ENCODE peak calls at places on chromosomes 12 and 14, in seven cellular contexts. One of them, this sample, is unnamed.

GRCh38 chr12:65656904-65657351 is 167.4 kb upstream of the HMGA2 start:
- DNase-seq in RWPE1: peak
- DNase-seq in activated T-cell treated with anti-CD3 and anti-CD28 coated beads, Interleukin-2, amount 50 U/mL, for 1 hour: no peak
- DNase-seq in cardiac fibroblast: peak
- DNase-seq in kidney glomerular epithelial cell: peak
- DNase-seq in neuronal stem cell: no peak
- DNase-seq in T47D: no peak
- DNase-seq in this sample: no peak

GRCh38 chr14:106872619-106873446 is 1346.5 kb downstream of the TMEM121 start:
- DNase-seq in kidney glomerular epithelial cell: peak
- DNase-seq in cardiac fibroblast: peak
- DNase-seq in neuronal stem cell: no peak
- DNase-seq in activated T-cell treated with anti-CD3 and anti-CD28 coated beads, Interleukin-2, amount 50 U/mL, for 1 hour: peak
- DNase-seq in T47D: peak
- DNase-seq in RWPE1: peak
- DNase-seq in this sample: no peak

GRCh38 chr12:32983968-32984367 is 87.4 kb upstream of the PKP2 start:
- DNase-seq in neuronal stem cell: no peak
- DNase-seq in kidney glomerular epithelial cell: no peak
- DNase-seq in T47D: peak
- DNase-seq in activated T-cell treated with anti-CD3 and anti-CD28 coated beads, Interleukin-2, amount 50 U/mL, for 1 hour: no peak
- DNase-seq in cardiac fibroblast: no peak
- DNase-seq in RWPE1: no peak
- DNase-seq in this sample: peak

GRCh38 chr14:50320279-50320678 is 8.2 kb downstream of the DMAC2L start:
- DNase-seq in cardiac fibroblast: peak
- DNase-seq in activated T-cell treated with anti-CD3 and anti-CD28 coated beads, Interleukin-2, amount 50 U/mL, for 1 hour: no peak
- DNase-seq in kidney glomerular epithelial cell: no peak
- DNase-seq in neuronal stem cell: no peak
- DNase-seq in T47D: no peak
- DNase-seq in RWPE1: peak
- DNase-seq in this sample: no peak

GRCh38 chr12:31412292-31412801 is 86.4 kb upstream of the SINHCAF start:
- DNase-seq in cardiac fibroblast: no peak
- DNase-seq in activated T-cell treated with anti-CD3 and anti-CD28 coated beads, Interleukin-2, amount 50 U/mL, for 1 hour: no peak
- DNase-seq in T47D: no peak
- DNase-seq in neuronal stem cell: no peak
- DNase-seq in RWPE1: no peak
- DNase-seq in kidney glomerular epithelial cell: no peak
- DNase-seq in this sample: no peak

GRCh38 chr14:101187816-101188570 is 284.5 kb upstream of the RTL1 start:
- DNase-seq in kidney glomerular epithelial cell: no peak
- DNase-seq in RWPE1: no peak
- DNase-seq in activated T-cell treated with anti-CD3 and anti-CD28 coated beads, Interleukin-2, amount 50 U/mL, for 1 hour: no peak
- DNase-seq in T47D: no peak
- DNase-seq in neuronal stem cell: no peak
- DNase-seq in cardiac fibroblast: no peak
- DNase-seq in this sample: no peak

GRCh38 chr12:64633940-64634337 is 23.6 kb downstream of the RASSF3 start:
- DNase-seq in T47D: peak
- DNase-seq in kidney glomerular epithelial cell: peak
- DNase-seq in activated T-cell treated with anti-CD3 and anti-CD28 coated beads, Interleukin-2, amount 50 U/mL, for 1 hour: peak
- DNase-seq in cardiac fibroblast: peak
- DNase-seq in RWPE1: no peak
- DNase-seq in neuronal stem cell: no peak
- DNase-seq in this sample: no peak

GRCh38 chr12:30019386-30020140 is 235.8 kb upstream of the TMTC1 start:
- DNase-seq in activated T-cell treated with anti-CD3 and anti-CD28 coated beads, Interleukin-2, amount 50 U/mL, for 1 hour: no peak
- DNase-seq in T47D: no peak
- DNase-seq in kidney glomerular epithelial cell: no peak
- DNase-seq in RWPE1: no peak
- DNase-seq in neuronal stem cell: no peak
- DNase-seq in cardiac fibroblast: no peak
- DNase-seq in this sample: no peak

GRCh38 chr14:100649173-100649519 is 61.9 kb upstream of the BEGAIN start:
- DNase-seq in RWPE1: no peak
- DNase-seq in T47D: no peak
- DNase-seq in kidney glomerular epithelial cell: no peak
- DNase-seq in activated T-cell treated with anti-CD3 and anti-CD28 coated beads, Interleukin-2, amount 50 U/mL, for 1 hour: no peak
- DNase-seq in cardiac fibroblast: no peak
- DNase-seq in neuronal stem cell: no peak
- DNase-seq in this sample: no peak

GRCh38 chr14:46250113-46250703 is 401.4 kb downstream of the RPL10L start:
- DNase-seq in neuronal stem cell: no peak
- DNase-seq in RWPE1: peak
- DNase-seq in cardiac fibroblast: peak
- DNase-seq in T47D: peak
- DNase-seq in activated T-cell treated with anti-CD3 and anti-CD28 coated beads, Interleukin-2, amount 50 U/mL, for 1 hour: no peak
- DNase-seq in kidney glomerular epithelial cell: peak
- DNase-seq in this sample: peak

GRCh38 chr12:64236549-64236948 is 14.5 kb upstream of the KICS2 start:
- DNase-seq in activated T-cell treated with anti-CD3 and anti-CD28 coated beads, Interleukin-2, amount 50 U/mL, for 1 hour: no peak
- DNase-seq in RWPE1: no peak
- DNase-seq in kidney glomerular epithelial cell: no peak
- DNase-seq in T47D: peak
- DNase-seq in neuronal stem cell: no peak
- DNase-seq in cardiac fibroblast: peak
- DNase-seq in this sample: no peak

GRCh38 chr14:69038449-69039286 is 59.6 kb upstream of the ACTN1 start:
- DNase-seq in neuronal stem cell: no peak
- DNase-seq in T47D: no peak
- DNase-seq in kidney glomerular epithelial cell: peak
- DNase-seq in activated T-cell treated with anti-CD3 and anti-CD28 coated beads, Interleukin-2, amount 50 U/mL, for 1 hour: no peak
- DNase-seq in RWPE1: no peak
- DNase-seq in cardiac fibroblast: peak
- DNase-seq in this sample: no peak

GRCh38 chr14:57182760-57183503 is 85.8 kb downstream of the EXOC5 start:
- DNase-seq in T47D: peak
- DNase-seq in kidney glomerular epithelial cell: peak
- DNase-seq in activated T-cell treated with anti-CD3 and anti-CD28 coated beads, Interleukin-2, amount 50 U/mL, for 1 hour: no peak
- DNase-seq in RWPE1: peak
- DNase-seq in neuronal stem cell: peak
- DNase-seq in cardiac fibroblast: peak
- DNase-seq in this sample: peak

GRCh38 chr14:81408595-81408994 is 8.5 kb upstream of the STON2 start:
- DNase-seq in cardiac fibroblast: no peak
- DNase-seq in RWPE1: no peak
- DNase-seq in neuronal stem cell: no peak
- DNase-seq in activated T-cell treated with anti-CD3 and anti-CD28 coated beads, Interleukin-2, amount 50 U/mL, for 1 hour: no peak
- DNase-seq in kidney glomerular epithelial cell: peak
- DNase-seq in T47D: no peak
- DNase-seq in this sample: no peak

GRCh38 chr14:104931323-104931770 is 6.7 kb downstream of the PLD4 start:
- DNase-seq in cardiac fibroblast: no peak
- DNase-seq in kidney glomerular epithelial cell: no peak
- DNase-seq in T47D: no peak
- DNase-seq in neuronal stem cell: no peak
- DNase-seq in activated T-cell treated with anti-CD3 and anti-CD28 coated beads, Interleukin-2, amount 50 U/mL, for 1 hour: no peak
- DNase-seq in RWPE1: no peak
- DNase-seq in this sample: no peak

GRCh38 chr12:113382206-113382605 is 21.5 kb downstream of the SDS start:
- DNase-seq in T47D: no peak
- DNase-seq in kidney glomerular epithelial cell: no peak
- DNase-seq in cardiac fibroblast: no peak
- DNase-seq in neuronal stem cell: no peak
- DNase-seq in RWPE1: no peak
- DNase-seq in activated T-cell treated with anti-CD3 and anti-CD28 coated beads, Interleukin-2, amount 50 U/mL, for 1 hour: no peak
- DNase-seq in this sample: no peak

GRCh38 chr14:104293851-104294627 is 155.7 kb downstream of the KIF26A start:
- DNase-seq in neuronal stem cell: no peak
- DNase-seq in activated T-cell treated with anti-CD3 and anti-CD28 coated beads, Interleukin-2, amount 50 U/mL, for 1 hour: no peak
- DNase-seq in RWPE1: no peak
- DNase-seq in kidney glomerular epithelial cell: no peak
- DNase-seq in cardiac fibroblast: no peak
- DNase-seq in T47D: peak
- DNase-seq in this sample: no peak

GRCh38 chr12:112309797-112310196 is 72.4 kb downstream of the HECTD4 start:
- DNase-seq in kidney glomerular epithelial cell: no peak
- DNase-seq in activated T-cell treated with anti-CD3 and anti-CD28 coated beads, Interleukin-2, amount 50 U/mL, for 1 hour: no peak
- DNase-seq in RWPE1: no peak
- DNase-seq in cardiac fibroblast: peak
- DNase-seq in neuronal stem cell: no peak
- DNase-seq in T47D: no peak
- DNase-seq in this sample: no peak

GRCh38 chr12:76714415-76714814 is 49.5 kb upstream of the ZDHHC17 start:
- DNase-seq in kidney glomerular epithelial cell: no peak
- DNase-seq in T47D: no peak
- DNase-seq in RWPE1: no peak
- DNase-seq in cardiac fibroblast: no peak
- DNase-seq in activated T-cell treated with anti-CD3 and anti-CD28 coated beads, Interleukin-2, amount 50 U/mL, for 1 hour: no peak
- DNase-seq in neuronal stem cell: no peak
- DNase-seq in this sample: no peak

GRCh38 chr12:118374909-118375308 is 1.4 kb upstream of the SUDS3 start:
- DNase-seq in cardiac fibroblast: peak
- DNase-seq in T47D: no peak
- DNase-seq in neuronal stem cell: no peak
- DNase-seq in activated T-cell treated with anti-CD3 and anti-CD28 coated beads, Interleukin-2, amount 50 U/mL, for 1 hour: no peak
- DNase-seq in kidney glomerular epithelial cell: no peak
- DNase-seq in RWPE1: no peak
- DNase-seq in this sample: no peak

GRCh38 chr12:93819048-93819491 is 141.9 kb downstream of the CRADD start:
- DNase-seq in kidney glomerular epithelial cell: no peak
- DNase-seq in neuronal stem cell: no peak
- DNase-seq in RWPE1: no peak
- DNase-seq in cardiac fibroblast: peak
- DNase-seq in T47D: no peak
- DNase-seq in activated T-cell treated with anti-CD3 and anti-CD28 coated beads, Interleukin-2, amount 50 U/mL, for 1 hour: no peak
- DNase-seq in this sample: no peak

GRCh38 chr12:111066744-111067437 is 146.5 kb upstream of the MYL2 start:
- DNase-seq in cardiac fibroblast: peak
- DNase-seq in neuronal stem cell: no peak
- DNase-seq in T47D: peak
- DNase-seq in kidney glomerular epithelial cell: no peak
- DNase-seq in RWPE1: peak
- DNase-seq in activated T-cell treated with anti-CD3 and anti-CD28 coated beads, Interleukin-2, amount 50 U/mL, for 1 hour: no peak
- DNase-seq in this sample: peak

GRCh38 chr12:13941258-13942249 is 39.8 kb downstream of the GRIN2B start:
- DNase-seq in cardiac fibroblast: peak
- DNase-seq in RWPE1: peak
- DNase-seq in kidney glomerular epithelial cell: peak
- DNase-seq in activated T-cell treated with anti-CD3 and anti-CD28 coated beads, Interleukin-2, amount 50 U/mL, for 1 hour: no peak
- DNase-seq in neuronal stem cell: peak
- DNase-seq in T47D: peak
- DNase-seq in this sample: peak

This sample was measured in HAP-1.